ENCODE peak calls at places on chromosome 5, in nine cellular contexts. Z is HCT116, W is IMR-90, F is small intestine, K is brain microvascular endothelial cell, E is neuronal stem cell, R is left ventricle myocardium inferior, N is A673, D is OCI-LY7. C is an unnamed sample.
A peak's percentile ranks its signal among the peaks of the same experiment; 100 is the strongest.

GRCh38 chr5:34789021-34789531 is 49.9 kb upstream of the TTC23L start:
- DNase-seq in N (no peak), W (peak; percentile 47), E (no peak), K (peak; percentile 11), R (no peak), D (no peak), Z (no peak), F (no peak), C (no peak)

GRCh38 chr5:3324421-3325101 is 271.1 kb upstream of the IRX1 start:
- DNase-seq in R (no peak), K (no peak), Z (no peak), E (no peak), D (no peak), W (no peak), F (no peak), N (no peak), C (no peak)

GRCh38 chr5:127210082-127210481 is 80.5 kb upstream of the MEGF10 start:
- DNase-seq in D (no peak), K (no peak), F (no peak), W (no peak), E (no peak), N (no peak), Z (no peak), R (no peak), C (no peak)

GRCh38 chr5:369151-369939 is 47.8 kb downstream of the AHRR start:
- DNase-seq in K (no peak), Z (no peak), D (peak; percentile 8), R (no peak), E (no peak), W (peak; percentile 63), F (no peak), N (no peak), C (no peak)

GRCh38 chr5:178831049-178831448 is 28.7 kb upstream of the ZNF354B start:
- DNase-seq in N (no peak), K (no peak), W (no peak), Z (no peak), E (no peak), F (no peak), R (no peak), D (no peak), C (no peak)

GRCh38 chr5:88837222-88837621 is 45.8 kb downstream of the MEF2C start:
- DNase-seq in Z (no peak), W (no peak), E (no peak), R (no peak), F (no peak), K (no peak), D (no peak), N (no peak), C (no peak)

GRCh38 chr5:96177303-96177869 is 215.7 kb upstream of the ELL2 start:
- DNase-seq in K (peak; percentile 57), R (no peak), D (no peak), N (no peak), F (peak; percentile 31), Z (peak; percentile 12), E (no peak), W (peak; percentile 91), C (peak; percentile 99)

GRCh38 chr5:174444791-174445190 is 279.6 kb upstream of the MSX2 start:
- DNase-seq in E (no peak), K (no peak), Z (no peak), W (no peak), N (no peak), R (no peak), D (no peak), F (no peak), C (no peak)

GRCh38 chr5:154937186-154937717 is 759 bp downstream of the GEMIN5 start:
- DNase-seq in D (no peak), F (peak; percentile 4), W (peak; percentile 17), Z (no peak), N (no peak), K (no peak), R (no peak), E (peak; percentile 3), C (no peak)

GRCh38 chr5:167802755-167803431 is 488.6 kb upstream of the WWC1 start:
- DNase-seq in Z (no peak), K (no peak), E (peak; percentile 46), R (no peak), W (no peak), F (no peak), N (peak; percentile 41), D (no peak), C (no peak)

GRCh38 chr5:27403248-27403882 is 365.0 kb upstream of the CDH9 start:
- DNase-seq in R (no peak), N (no peak), Z (no peak), W (no peak), F (no peak), K (no peak), E (no peak), D (no peak), C (no peak)

GRCh38 chr5:100900796-100901731 is 2.0 kb downstream of the ST8SIA4 start:
- DNase-seq in R (peak; percentile 71), K (peak; percentile 45), Z (no peak), D (peak; percentile 95), W (peak; percentile 15), N (peak; percentile 71), E (peak; percentile 56), F (peak; percentile 64), C (no peak)

GRCh38 chr5:178208540-178209227 is 4.4 kb downstream of the HNRNPAB start:
- DNase-seq in R (no peak), D (peak; percentile 37), K (no peak), N (no peak), F (no peak), W (no peak), E (no peak), Z (no peak), C (no peak)

GRCh38 chr5:143543358-143544255 is 140.1 kb upstream of the NR3C1 start:
- DNase-seq in E (no peak), F (no peak), Z (no peak), R (no peak), N (no peak), W (peak; percentile 76), D (no peak), K (peak; percentile 29), C (no peak)

DNA sequence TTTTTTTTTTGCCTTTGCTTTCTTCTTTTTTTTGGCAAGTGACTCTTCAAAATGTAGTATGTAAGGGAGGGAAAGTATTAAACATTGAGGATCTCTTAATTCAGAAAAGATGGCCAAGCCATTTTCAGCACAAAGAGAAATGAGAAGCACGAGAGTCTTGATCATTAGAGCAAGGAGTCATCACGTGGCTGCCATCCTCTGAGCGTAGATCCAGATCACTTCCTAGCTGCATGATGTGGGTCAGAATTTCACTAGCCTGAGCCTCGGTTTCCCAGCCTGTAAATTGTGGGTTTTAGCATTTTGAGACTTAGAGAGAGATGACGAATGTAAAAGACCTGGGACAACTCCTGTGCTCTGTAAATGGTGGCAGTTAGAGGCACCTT is 312.9 kb downstream of the ARHGEF28 start:
- DNase-seq in Z (no peak), N (no peak), F (no peak), R (no peak), D (no peak), W (no peak), E (no peak), K (peak; percentile 32), C (no peak)
- H3K27ac ChIP-seq in Z (no peak overlapping the region), N (no peak overlapping the region), F (no peak overlapping the region), R (no peak overlapping the region), D (no peak overlapping the region), W (peak overlapping the region; percentile 23), E (no peak overlapping the region), K (peak overlapping the region; percentile 96), C (peak overlapping the region; percentile 92)

GRCh38 chr5:142175039-142175438 is 66.5 kb downstream of the NDFIP1 start:
- DNase-seq in R (no peak), F (no peak), Z (no peak), N (no peak), K (no peak), E (no peak), W (no peak), D (no peak), C (no peak)

GRCh38 chr5:142178651-142179050 is 70.1 kb downstream of the NDFIP1 start:
- DNase-seq in N (no peak), W (no peak), Z (no peak), R (no peak), D (no peak), E (no peak), F (no peak), K (no peak), C (no peak)

GRCh38 chr5:142176255-142176654 is 67.7 kb downstream of the NDFIP1 start:
- DNase-seq in N (no peak), W (no peak), R (no peak), K (no peak), Z (no peak), E (no peak), D (no peak), F (peak; percentile 63), C (no peak)

GRCh38 chr5:142179776-142180387 is 71.3 kb downstream of the NDFIP1 start:
- DNase-seq in F (peak; percentile 87), Z (no peak), K (no peak), D (no peak), E (no peak), N (no peak), R (no peak), W (no peak), C (no peak)

GRCh38 chr5:142175461-142176142 is 67.0 kb downstream of the NDFIP1 start:
- DNase-seq in W (no peak), K (no peak), Z (no peak), D (no peak), R (no peak), F (no peak), E (no peak), N (no peak), C (no peak)
- H3K27ac ChIP-seq in W (no peak overlapping the region), K (no peak overlapping the region), Z (no peak overlapping the region), D (no peak overlapping the region), R (peak overlapping the region; percentile 14), F (no peak overlapping the region), E (no peak overlapping the region), N (no peak overlapping the region), C (no peak overlapping the region)

DNA sequence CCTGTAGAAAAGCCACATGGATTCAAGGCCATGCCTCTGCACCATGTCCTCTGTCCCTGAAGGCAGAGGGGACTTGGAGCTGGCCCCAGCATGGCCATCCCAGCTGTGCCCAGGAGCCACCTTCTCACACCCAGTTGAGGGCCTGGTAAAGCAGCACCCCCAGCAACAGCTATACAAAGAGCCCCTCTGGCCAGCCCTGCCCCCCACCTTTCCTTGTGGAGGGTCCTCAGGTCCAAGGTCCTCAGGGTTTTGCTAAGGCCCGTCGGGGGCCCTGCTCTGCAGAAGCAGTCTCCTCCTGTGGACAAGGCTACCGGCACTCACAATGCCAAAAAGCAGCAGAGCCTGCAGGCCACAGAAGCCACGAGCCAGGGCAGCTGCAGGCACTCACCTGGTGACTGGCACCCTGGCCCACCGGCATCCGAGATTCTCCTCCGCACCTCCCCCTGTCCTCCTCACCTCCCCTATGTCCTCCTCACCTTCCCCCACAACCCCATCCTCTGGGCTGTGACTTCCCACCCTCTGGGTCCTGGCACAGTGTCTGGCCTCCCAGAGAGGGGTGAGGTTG is 39.9 kb upstream of the LPCAT1 start:
- DNase-seq in N (no peak), Z (no peak), K (no peak), D (no peak), W (no peak), R (no peak), F (no peak), E (no peak), C (no peak)
- H3K27ac ChIP-seq in N (no peak overlapping the region), Z (no peak overlapping the region), K (no peak overlapping the region), D (no peak overlapping the region), W (no peak overlapping the region), R (no peak overlapping the region), F (no peak overlapping the region), E (no peak overlapping the region), C (no peak overlapping the region)

GRCh38 chr5:69091771-69092170 is 2.0 kb upstream of the SLC30A5 start:
- DNase-seq in K (no peak), W (no peak), Z (no peak), E (no peak), D (no peak), R (no peak), F (no peak), N (no peak), C (no peak)

GRCh38 chr5:69093771-69094570 is at the start of gene SLC30A5:
- DNase-seq in K (peak; percentile 100), N (peak; percentile 100), W (peak; percentile 100), D (peak; percentile 100), R (peak; percentile 99), F (peak; percentile 100), Z (peak; percentile 99), E (peak; percentile 98), C (peak; percentile 99)

GRCh38 chr5:69092969-69093368 is 845 bp upstream of the SLC30A5 start:
- DNase-seq in N (no peak), F (no peak), Z (no peak), D (no peak), K (no peak), W (no peak), R (no peak), E (no peak), C (no peak)
- H3K27ac ChIP-seq in N (no peak overlapping the region), F (no peak overlapping the region), Z (no peak overlapping the region), D (no peak overlapping the region), K (no peak overlapping the region), W (no peak overlapping the region), R (peak overlapping the region; percentile 97), E (no peak overlapping the region), C (no peak overlapping the region)

C was measured in epithelial cell of prostate.